ENCODE peak calls at places on chromosomes 13 and 19, in nine cellular contexts. E is stimulated activated CD4-positive, alpha-beta T cell treated with anti-CD3 and anti-CD28 coated beads, Interleukin-2, amount 100 ng/mL, for 48 hours; M is heart left ventricle; B is PC-9; S is islet precursor cell; J is activated naive CD8-positive, alpha-beta T cell treated with anti-CD3 and anti-CD28 coated beads for 36 hours; F is CD4-positive, alpha-beta T cell; A is substantia nigra; Q is T-helper 1 cell. L is an unnamed sample.

GRCh38 chr19:12665646-12666304 is 767 bp downstream of the MAN2B1 start:
- DNase-seq in J (peak), A (no peak), E (no peak), S (peak), F (no peak), M (no peak), Q (peak), B (no peak), L (no peak)

GRCh38 chr13:21100994-21101757 is 39.8 kb upstream of the LATS2 start:
- DNase-seq in A (no peak), E (no peak), B (no peak), M (no peak), J (no peak), F (no peak), S (no peak), Q (no peak), L (no peak)

GRCh38 chr13:110746443-110746842 is 32.9 kb downstream of the ING1 start:
- DNase-seq in S (no peak), E (no peak), B (no peak), A (no peak), M (no peak), Q (no peak), J (no peak), F (no peak), L (no peak)

GRCh38 chr13:113526466-113527220 is 36.1 kb upstream of the DCUN1D2 start:
- DNase-seq in E (no peak), M (no peak), J (no peak), Q (no peak), B (no peak), A (no peak), S (peak), F (no peak), L (no peak)

GRCh38 chr19:33279430-33280350 is 22.6 kb downstream of the CEBPA start:
- DNase-seq in Q (no peak), A (no peak), S (no peak), B (no peak), J (no peak), E (no peak), M (no peak), F (no peak), L (no peak)

GRCh38 chr13:39888865-39889810 is 233.7 kb downstream of the COG6 start:
- DNase-seq in M (no peak), E (no peak), F (no peak), Q (no peak), A (no peak), B (peak), J (no peak), S (no peak), L (no peak)

GRCh38 chr13:113981201-113981605 is 7.3 kb upstream of the C13orf46 start:
- DNase-seq in J (no peak), Q (no peak), A (no peak), B (peak), F (no peak), S (no peak), E (no peak), M (no peak), L (no peak)

GRCh38 chr19:53503126-53503525 is 34.8 kb upstream of the ZNF331 start:
- DNase-seq in E (no peak), F (no peak), B (no peak), J (no peak), Q (no peak), S (no peak), M (no peak), A (no peak), L (no peak)

GRCh38 chr13:45538382-45538781 is 73.6 kb downstream of the COG3 start:
- DNase-seq in B (no peak), E (no peak), A (no peak), F (no peak), S (no peak), M (no peak), J (no peak), Q (no peak), L (no peak)

GRCh38 chr19:7013678-7014077 is 7.6 kb downstream of the MBD3L2B start:
- DNase-seq in E (no peak), M (no peak), S (no peak), J (no peak), Q (no peak), F (no peak), B (no peak), A (no peak), L (no peak)

GRCh38 chr19:7371001-7371400 is 22.3 kb downstream of the ARHGEF18 start:
- DNase-seq in J (no peak), B (peak), S (no peak), E (no peak), Q (no peak), M (no peak), A (no peak), F (no peak), L (no peak)

GRCh38 chr13:97273341-97273831 is 51.3 kb downstream of the MBNL2 start:
- DNase-seq in B (no peak), M (no peak), E (no peak), S (no peak), J (no peak), A (no peak), F (no peak), Q (no peak), L (no peak)

GRCh38 chr19:2271516-2272103 is 10.4 kb downstream of the PEAK3 start:
- DNase-seq in B (peak), F (no peak), J (no peak), Q (no peak), A (no peak), M (no peak), S (no peak), E (no peak), L (no peak)

GRCh38 chr13:80923907-80924306 is 583.0 kb upstream of the SPRY2 start:
- DNase-seq in S (no peak), B (no peak), J (no peak), Q (no peak), E (no peak), F (no peak), A (no peak), M (no peak), L (no peak)

GRCh38 chr19:3986260-3987041 is 1.2 kb upstream of the EEF2 start:
- DNase-seq in F (peak), A (peak), B (peak), M (peak), S (no peak), E (no peak), Q (peak), J (peak), L (peak)

GRCh38 chr13:31610270-31610998 is 128.9 kb upstream of the RXFP2 start:
- DNase-seq in J (no peak), A (no peak), F (no peak), E (no peak), Q (no peak), M (no peak), S (no peak), B (no peak), L (no peak)

GRCh38 chr13:64471916-64472315 is 2758.2 kb downstream of the PCDH9 start:
- DNase-seq in Q (no peak), E (no peak), A (no peak), B (peak), J (no peak), S (no peak), M (no peak), F (no peak), L (no peak)

GRCh38 chr13:62356977-62357376 is 941.3 kb upstream of the PCDH20 start:
- DNase-seq in Q (no peak), J (no peak), E (no peak), B (no peak), M (no peak), S (no peak), F (no peak), A (no peak), L (no peak)

GRCh38 chr19:6958786-6959185 is 62.4 kb downstream of the MBD3L2B start:
- DNase-seq in E (no peak), M (no peak), Q (no peak), B (no peak), S (no peak), F (no peak), J (no peak), A (no peak), L (no peak)

GRCh38 chr13:29594710-29595379 is 643 bp downstream of the SLC7A1 start:
- DNase-seq in A (peak), E (peak), M (peak), B (no peak), S (peak), Q (peak), F (peak), J (peak), L (peak)